ENCODE peak calls at places on chromosomes 5 and 9, in four cellular contexts. M, F, W and D are unnamed samples.

GRCh38 chr5:54088081-54088480 is 222.3 kb downstream of the ARL15 start:
- DNase-seq in M (peak), F (no peak), W (no peak), D (peak)

GRCh38 chr5:141182248-141182647 is at the start of gene PCDHB16:
- DNase-seq in M (peak), W (peak), F (no peak), D (peak)

GRCh38 chr5:149056611-149057165 is 6.2 kb downstream of the SH3TC2 start:
- DNase-seq in W (peak), F (no peak), M (no peak), D (peak)

GRCh38 chr5:166907314-166907713 is 1384.1 kb upstream of the WWC1 start:
- DNase-seq in W (no peak), F (no peak), M (peak), D (peak)

GRCh38 chr9:79778581-79778980 is 206.8 kb downstream of the TLE4 start:
- DNase-seq in M (no peak), W (no peak), F (no peak), D (no peak)

GRCh38 chr5:7759951-7760580 is 90.9 kb downstream of the CFAP90 start:
- DNase-seq in W (no peak), F (no peak), M (no peak), D (no peak)

GRCh38 chr5:17001418-17001817 is 65.3 kb upstream of the MYO10 start:
- DNase-seq in F (no peak), M (no peak), W (no peak), D (peak)

GRCh38 chr5:61467766-61468482 is 135.9 kb downstream of the ZSWIM6 start:
- DNase-seq in M (peak), W (peak), F (no peak), D (peak)

GRCh38 chr5:176862330-176862995 is 36.7 kb downstream of the HK3 start:
- DNase-seq in F (no peak), M (no peak), W (no peak), D (no peak)

GRCh38 chr5:160931283-160931682 is 79.3 kb upstream of the ATP10B start:
- DNase-seq in F (no peak), W (no peak), M (no peak), D (no peak)
- H3K4me3 ChIP-seq in F (no peak), W (no peak), M (no peak), D (no peak)

GRCh38 chr9:135908334-135909204 is 1.2 kb upstream of the CAMSAP1 start:
- DNase-seq in F (peak), W (peak), M (no peak), D (no peak)

GRCh38 chr9:135905380-135906282 is 1.7 kb downstream of the CAMSAP1 start:
- DNase-seq in F (peak), M (no peak), W (peak), D (no peak)

GRCh38 chr9:135907446-135908333 is at the start of gene CAMSAP1:
- DNase-seq in W (peak), M (peak), F (peak), D (peak)

GRCh38 chr9:135906291-135907005 is 898 bp downstream of the CAMSAP1 start:
- DNase-seq in M (peak), W (peak), F (peak), D (peak)

GRCh38 chr9:135907006-135907434 is 326 bp downstream of the CAMSAP1 start:
- DNase-seq in W (no peak), M (peak), F (peak), D (no peak)
- H3K4me3 ChIP-seq in W (peak), M (peak), F (peak), D (peak)

DNA sequence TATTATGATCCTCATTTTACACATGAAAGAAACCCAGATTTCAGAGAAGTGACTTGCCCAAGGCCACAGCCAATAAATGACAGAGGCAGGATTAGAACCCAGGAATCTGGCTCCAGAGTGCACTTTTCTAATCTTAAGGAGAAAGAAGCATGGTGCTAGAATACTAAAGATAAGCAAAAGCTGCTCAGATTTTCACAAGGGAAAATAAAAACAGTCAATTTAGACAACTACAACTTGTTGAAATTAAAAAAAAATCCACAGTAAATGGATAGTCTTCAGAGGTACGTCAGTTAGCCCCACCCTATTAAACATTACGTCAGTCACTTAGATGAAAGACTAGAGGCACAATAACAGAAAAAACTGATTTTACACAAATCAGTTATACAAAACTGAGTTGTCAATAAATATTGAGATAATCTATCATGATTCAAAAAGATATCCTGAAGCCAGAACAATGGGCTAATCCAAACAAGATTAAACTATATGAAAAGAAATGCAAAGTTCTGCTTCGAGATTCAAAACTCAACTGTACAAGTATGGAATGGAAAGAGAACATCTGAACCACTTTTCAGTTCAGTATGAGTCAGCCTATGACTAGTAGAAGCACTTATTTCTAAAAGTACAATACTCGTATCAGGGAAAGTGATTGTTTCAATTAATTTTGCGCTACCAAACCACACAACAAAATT is 9.3 kb downstream of the TMEM245 start:
- DNase-seq in W (peak), F (no peak), M (peak), D (peak)
- H3K4me3 ChIP-seq in W (peak), F (no peak), M (no peak), D (peak)

DNA sequence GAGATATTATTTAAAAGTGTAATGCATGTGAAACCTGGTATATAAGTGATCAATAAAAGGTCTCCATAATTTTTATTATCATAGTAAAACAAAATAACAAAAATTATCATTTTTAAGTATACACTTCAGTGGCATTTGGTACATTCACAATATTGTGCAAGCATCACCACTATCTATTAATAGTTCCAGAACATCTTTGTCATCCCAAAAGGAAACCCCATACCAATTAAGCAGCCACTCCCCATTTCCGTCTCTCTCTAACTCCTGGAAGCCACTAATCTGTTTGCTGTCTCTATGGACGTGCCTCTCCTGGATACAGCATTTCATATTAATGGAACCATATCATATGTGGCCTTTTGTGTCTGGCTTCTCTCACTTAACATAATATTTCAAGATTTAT is 7.6 kb downstream of the OLFML2A start:
- DNase-seq in M (peak), F (no peak), W (peak), D (peak)
- H3K4me3 ChIP-seq in M (no peak), F (no peak), W (no peak), D (no peak)

DNA sequence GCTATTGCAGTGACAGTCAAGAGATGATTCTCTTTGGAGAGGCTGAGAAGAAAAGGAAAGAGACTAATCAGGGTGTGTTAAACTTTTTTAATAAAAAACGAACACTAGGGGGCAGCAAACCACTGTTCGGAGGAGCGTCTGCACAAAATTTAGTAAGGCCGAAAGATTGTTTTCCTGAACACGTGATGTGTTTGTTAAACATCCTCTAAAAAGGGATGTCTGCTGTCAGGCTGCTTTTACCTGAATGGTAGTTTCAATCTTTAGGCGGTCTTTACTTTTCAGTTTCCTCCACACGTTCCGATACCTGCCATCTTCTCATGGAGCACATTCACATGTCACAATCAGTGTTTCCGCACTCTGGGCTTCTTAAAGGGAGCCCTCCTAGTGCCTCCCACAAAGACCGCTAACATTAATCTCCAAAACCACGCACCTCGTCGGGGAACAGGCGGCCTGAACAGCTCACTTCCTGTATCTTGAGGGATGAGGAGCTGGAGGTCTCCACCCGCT is 125.2 kb downstream of the GPBP1 start:
- DNase-seq in W (peak), F (no peak), M (peak), D (peak)
- H3K4me3 ChIP-seq in W (peak), F (no peak), M (no peak), D (no peak)

DNA sequence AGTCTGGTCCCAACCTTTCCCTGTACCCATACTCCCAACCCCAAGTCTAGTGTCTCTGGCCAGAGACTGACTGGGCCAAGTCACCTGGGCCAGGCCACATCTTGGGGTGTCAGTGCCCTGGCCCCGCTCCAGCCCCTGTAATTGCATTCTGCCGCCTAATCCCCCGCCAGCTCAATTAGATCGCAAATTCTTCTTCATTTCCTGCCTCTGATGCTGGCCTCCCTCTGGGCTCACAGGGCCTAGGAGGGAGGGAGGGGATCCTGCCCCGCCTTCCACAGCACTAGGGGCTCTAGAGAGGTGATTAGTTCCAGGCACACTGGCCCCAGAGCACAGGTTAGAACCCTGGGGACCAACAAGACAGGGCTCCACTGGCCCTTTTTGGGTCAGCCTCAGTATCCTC is 5.5 kb downstream of the CXXC5 start:
- DNase-seq in W (peak), M (no peak), F (no peak), D (no peak)
- H3K4me3 ChIP-seq in W (peak), M (no peak), F (no peak), D (no peak)

GRCh38 chr9:14423816-14424261 is 109.9 kb upstream of the NFIB start:
- DNase-seq in W (peak), F (no peak), M (peak), D (peak)
- H3K4me3 ChIP-seq in W (no peak), F (no peak), M (no peak), D (no peak)

DNA sequence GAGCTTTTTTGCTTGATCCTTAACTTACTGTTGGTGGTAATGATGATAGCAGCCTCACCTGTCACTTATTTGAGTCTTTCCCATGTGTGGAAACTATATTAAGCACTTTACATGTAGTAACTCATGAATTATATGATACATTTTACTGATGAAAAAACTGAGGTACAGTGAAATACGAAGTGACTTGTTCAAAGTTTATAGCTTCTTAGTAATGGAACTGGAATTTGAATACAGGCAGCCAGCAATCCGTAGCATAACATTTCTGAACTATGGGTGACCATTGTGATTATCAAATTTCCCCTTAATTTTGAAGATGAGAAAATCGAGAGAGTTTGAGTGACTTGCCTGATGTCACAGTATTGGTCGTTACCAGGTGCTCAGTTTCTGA is 17.3 kb downstream of the SCAMP1 start:
- DNase-seq in F (no peak), W (no peak), M (no peak), D (no peak)
- H3K4me3 ChIP-seq in F (no peak), W (peak), M (no peak), D (no peak)

DNA sequence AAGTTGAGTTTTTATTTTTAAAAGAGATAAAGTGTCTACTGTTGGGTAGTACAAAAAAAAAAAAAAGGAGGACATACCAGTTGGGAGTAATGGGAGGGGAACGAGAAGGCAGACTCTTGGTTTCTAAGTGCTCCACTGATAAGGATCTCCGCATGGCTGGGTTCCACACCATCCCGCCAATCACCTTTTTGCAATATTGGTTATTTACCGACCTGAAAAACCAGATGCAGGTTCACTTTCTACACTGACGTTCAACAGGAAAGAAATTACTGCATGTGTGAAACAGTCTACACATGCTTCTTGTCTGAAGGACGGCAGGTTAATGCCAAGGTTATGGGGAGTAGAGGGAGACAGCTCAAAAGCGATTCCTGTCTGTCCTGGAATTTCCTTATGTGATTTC is 75.5 kb downstream of the PTPN3 start:
- DNase-seq in F (no peak), M (no peak), W (no peak), D (no peak)
- H3K4me3 ChIP-seq in F (no peak), M (no peak), W (no peak), D (no peak)